ENCODE peak calls at places on chromosome 13, in four cellular contexts. T, G, H and A are unnamed samples.

GRCh38 chr13:50410921-50411712 is 395.9 kb downstream of the KCNRG start:
- DNase-seq in H (no peak), G (peak), T (no peak), A (no peak)

GRCh38 chr13:26557393-26558073 is at the start of gene WASF3:
- DNase-seq in G (peak), H (peak), T (peak), A (no peak)

GRCh38 chr13:113774177-113775107 is 15.4 kb downstream of the TMEM255B start:
- DNase-seq in G (no peak), H (no peak), T (no peak), A (no peak)

GRCh38 chr13:49904729-49905456 is 31.2 kb downstream of the SPRYD7 start:
- DNase-seq in T (no peak), H (no peak), G (no peak), A (no peak)

GRCh38 chr13:82176761-82177160 is 1705.5 kb downstream of the SLITRK1 start:
- DNase-seq in H (no peak), G (no peak), T (no peak), A (no peak)

GRCh38 chr13:35797244-35797643 is 320.8 kb upstream of the MAB21L1 start:
- DNase-seq in T (no peak), G (no peak), H (no peak), A (no peak)

GRCh38 chr13:103229674-103230073 is 163.5 kb upstream of the SLC10A2 start:
- DNase-seq in G (no peak), H (no peak), T (no peak), A (no peak)

GRCh38 chr13:98577823-98578285 is 947 bp upstream of the STK24 start:
- DNase-seq in G (no peak), T (no peak), H (peak), A (no peak)

GRCh38 chr13:110503979-110504499 is 57.5 kb downstream of the RAB20 start:
- DNase-seq in H (no peak), T (no peak), G (peak), A (no peak)

GRCh38 chr13:111908981-111909380 is 158.0 kb upstream of the SOX1 start:
- DNase-seq in T (no peak), G (peak), H (no peak), A (no peak)